ENCODE peak calls at places on chromosome 6, in four cellular contexts. F is HCT116, B is fibroblast of lung, D is IMR-90. Y is an unnamed sample.

GRCh38 chr6:25309886-25310285 is 30.7 kb downstream of the CARMIL1 start:
- DNase-seq in D (no peak), F (no peak), B (no peak), Y (no peak)

GRCh38 chr6:3759656-3760245 is 8.2 kb upstream of the PXDC1 start:
- DNase-seq in D (peak), F (no peak), B (peak), Y (peak)

GRCh38 chr6:36028088-36028886 is 679 bp downstream of the MAPK14 start:
- DNase-seq in D (peak), B (peak), F (no peak), Y (peak)

GRCh38 chr6:134550604-134551003 is 232.7 kb upstream of the SGK1 start:
- DNase-seq in F (no peak), B (peak), D (peak), Y (peak)

GRCh38 chr6:2763876-2764540 is 1.2 kb upstream of the WRNIP1 start:
- DNase-seq in D (no peak), B (no peak), F (no peak), Y (no peak)

GRCh38 chr6:39166189-39166917 is 51.4 kb upstream of the SAYSD1 start:
- DNase-seq in F (peak), B (peak), D (peak), Y (peak)

GRCh38 chr6:35435075-35435837 is 16.9 kb upstream of the FANCE start:
- DNase-seq in D (no peak), B (no peak), F (no peak), Y (no peak)

GRCh38 chr6:41966214-41966920 is 24.8 kb upstream of the CCND3 start:
- DNase-seq in B (no peak), D (no peak), F (no peak), Y (peak)

GRCh38 chr6:109491207-109491938 is 8.4 kb upstream of the ZBTB24 start:
- DNase-seq in B (no peak), F (no peak), D (peak), Y (peak)

GRCh38 chr6:156916108-156916801 is 139.1 kb downstream of the ARID1B start:
- DNase-seq in B (no peak), D (peak), F (no peak), Y (no peak)

GRCh38 chr6:148974351-148974750 is 227.5 kb downstream of the UST start:
- DNase-seq in B (no peak), D (no peak), F (no peak), Y (no peak)

GRCh38 chr6:148971027-148971927 is 224.4 kb downstream of the UST start:
- DNase-seq in F (no peak), D (peak), B (no peak), Y (peak)

GRCh38 chr6:148972481-148972880 is 225.7 kb downstream of the UST start:
- DNase-seq in F (peak), D (no peak), B (no peak), Y (peak)

GRCh38 chr6:148969679-148970078 is 222.8 kb downstream of the UST start:
- DNase-seq in D (peak), F (no peak), B (peak), Y (peak)

GRCh38 chr6:148973809-148974208 is 227.0 kb downstream of the UST start:
- DNase-seq in D (peak), B (peak), F (peak), Y (no peak)
- TF ChIP-seq CTCF in D (peak), B (peak), F (no peak), Y (peak)

GRCh38 chr6:10989587-10989986 is 54.5 kb downstream of the ELOVL2 start:
- DNase-seq in F (no peak), D (no peak), B (no peak), Y (no peak)
- H3K4me3 ChIP-seq in F (no peak), D (no peak), B (no peak), Y (no peak)

DNA sequence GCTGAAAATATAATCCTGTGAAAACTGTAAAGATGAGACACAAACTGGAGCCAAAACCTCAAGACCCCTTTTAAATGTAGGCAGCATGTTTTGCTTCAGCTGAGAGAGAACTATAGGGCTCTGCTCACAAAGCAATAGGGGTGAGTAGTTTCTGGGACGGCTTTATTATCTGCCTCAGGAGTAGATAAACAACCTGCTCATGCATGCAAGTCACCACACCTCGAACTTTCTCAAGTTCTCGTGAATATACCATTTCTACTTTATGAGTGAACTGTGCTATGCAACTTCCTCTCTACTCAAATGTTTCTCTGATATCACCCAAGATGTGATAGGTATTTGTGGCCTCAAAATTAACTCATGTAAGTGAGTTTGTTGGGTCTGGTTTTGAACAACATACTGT is 7.5 kb upstream of the OOEP start:
- DNase-seq in F (no peak), B (no peak), D (no peak), Y (no peak)
- H3K4me2 ChIP-seq in F (no peak), B (no peak), D (no peak), Y (no peak)

GRCh38 chr6:81762132-81762531 is 9.7 kb upstream of the TENT5A start:
- DNase-seq in F (no peak), B (peak), D (peak), Y (no peak)
- TF ChIP-seq CTCF in F (no peak), B (no peak), D (no peak), Y (no peak)

DNA sequence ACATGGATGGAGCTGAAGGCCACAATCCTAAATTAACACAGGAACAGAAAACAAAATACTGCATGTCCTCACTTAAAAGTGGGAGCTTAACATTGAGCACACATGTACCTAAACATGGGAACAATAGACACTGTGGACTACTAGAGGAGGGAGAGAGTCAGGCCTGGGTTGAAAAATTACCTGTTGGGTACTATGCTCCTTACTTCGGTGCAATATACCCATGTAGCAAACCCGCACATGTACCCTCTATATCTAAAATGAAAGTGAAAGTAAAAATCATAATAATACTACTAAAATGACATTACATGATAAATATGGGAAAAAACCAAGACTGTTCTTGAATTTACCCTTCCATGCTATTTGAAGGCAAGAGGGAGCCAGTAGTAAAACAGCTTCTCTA is 1273.8 kb upstream of the ADGRB3 start:
- DNase-seq in D (no peak), F (no peak), B (peak), Y (no peak)
- H3K4me3 ChIP-seq in D (no peak), F (no peak), B (no peak), Y (no peak)

GRCh38 chr6:1610497-1611321 is 994 bp downstream of the FOXC1 start:
- DNase-seq in B (peak), D (peak), F (no peak), Y (peak)

GRCh38 chr6:1609662-1610496 is at the start of gene FOXC1:
- DNase-seq in B (peak), F (peak), D (peak), Y (peak)

GRCh38 chr6:1611572-1612385 is 2.1 kb downstream of the FOXC1 start:
- DNase-seq in F (no peak), B (peak), D (peak), Y (peak)

GRCh38 chr6:1612386-1612893 is 2.7 kb downstream of the FOXC1 start:
- DNase-seq in D (no peak), B (no peak), F (no peak), Y (no peak)

DNA sequence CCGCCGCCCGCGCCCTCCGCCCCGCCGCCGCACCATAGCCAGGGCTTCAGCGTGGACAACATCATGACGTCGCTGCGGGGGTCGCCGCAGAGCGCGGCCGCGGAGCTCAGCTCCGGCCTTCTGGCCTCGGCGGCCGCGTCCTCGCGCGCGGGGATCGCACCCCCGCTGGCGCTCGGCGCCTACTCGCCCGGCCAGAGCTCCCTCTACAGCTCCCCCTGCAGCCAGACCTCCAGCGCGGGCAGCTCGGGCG is 1.5 kb downstream of the FOXC1 start:
- DNase-seq in D (peak), F (no peak), B (peak), Y (no peak)
- H3K4me2 ChIP-seq in D (no peak), F (peak), B (no peak), Y (peak)

DNA sequence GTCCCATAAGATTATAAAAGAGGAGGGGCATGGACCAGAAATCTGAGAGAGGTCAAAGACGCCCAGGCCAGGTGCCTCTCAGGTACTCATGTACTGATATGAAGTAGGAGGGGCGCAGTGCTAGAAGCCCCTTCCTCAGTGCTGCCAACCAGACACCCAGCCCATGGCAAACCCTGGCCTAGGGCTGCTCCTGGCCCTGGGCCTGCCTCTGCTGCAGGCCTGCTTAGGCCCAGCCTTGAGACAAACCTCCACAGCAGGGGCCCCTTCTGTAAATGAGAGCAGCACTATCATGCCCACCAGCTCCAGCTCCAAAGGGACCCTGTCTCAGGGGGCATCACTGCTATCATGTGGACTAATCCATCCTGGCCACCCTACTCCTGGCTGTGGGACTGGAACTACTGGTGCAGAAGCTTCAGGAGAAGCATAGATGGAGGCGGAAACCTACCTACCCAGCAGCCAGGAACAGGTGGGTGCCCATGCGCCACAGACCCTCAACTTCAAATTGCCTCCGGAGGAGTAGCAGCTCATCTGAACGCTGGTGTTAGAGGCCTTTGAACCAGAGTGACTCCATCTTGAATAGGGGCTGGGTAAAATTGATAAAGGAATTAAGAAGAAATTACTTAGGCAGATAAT is 72.4 kb upstream of the LGSN start:
- DNase-seq in D (no peak), F (no peak), B (no peak), Y (no peak)
- TF ChIP-seq CTCF in D (no peak), F (no peak), B (no peak), Y (no peak)

DNA sequence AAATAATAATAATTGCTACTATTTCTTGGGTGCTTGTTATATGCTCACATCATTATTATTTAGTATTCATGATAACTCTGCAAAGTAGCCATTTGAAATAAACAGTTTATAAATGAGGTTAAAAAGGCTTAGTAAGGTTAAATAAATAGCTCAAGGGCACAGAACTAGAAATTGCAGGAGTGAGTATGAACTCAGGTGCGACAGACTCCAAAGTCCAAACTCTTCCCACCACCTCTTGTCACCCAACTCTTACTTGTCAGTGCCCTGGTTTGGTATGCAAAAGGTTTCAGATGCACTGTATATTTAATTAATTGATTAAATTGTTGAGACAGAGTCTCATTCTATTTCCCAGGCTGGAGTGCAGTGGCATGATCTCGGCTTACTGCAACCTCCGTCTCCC is 20.7 kb upstream of the CDC5L start:
- DNase-seq in B (no peak), D (no peak), F (no peak), Y (no peak)
- H3K4me3 ChIP-seq in B (no peak), D (no peak), F (no peak), Y (no peak)

Y was measured in astrocyte.